ENCODE peak calls at places on chromosomes 16 and 17, in six cellular contexts. E is left lung, N is A549, S is heart left ventricle, Q is lower lobe of right lung, X is HepG2. M is an unnamed sample.

GRCh38 chr17:73983623-73984410 is 219.7 kb upstream of the RPL38 start:
- ATAC-seq in E (no peak), N (no peak), S (no peak), Q (no peak), X (no peak), M (no peak)

GRCh38 chr16:29770250-29770929 is 7.7 kb upstream of the ZG16 start:
- ATAC-seq in E (no peak), N (no peak), S (no peak), Q (no peak), X (no peak), M (no peak)

GRCh38 chr16:17591655-17592405 is 121.1 kb upstream of the XYLT1 start:
- ATAC-seq in E (no peak), N (no peak), S (no peak), Q (no peak), X (no peak), M (no peak)

GRCh38 chr17:39677581-39678339 is 9.5 kb downstream of the PNMT start:
- ATAC-seq in E (peak), N (no peak), S (peak), Q (peak), X (no peak), M (peak)

GRCh38 chr16:57231821-57232350 is 13.2 kb upstream of the ARL2BP start:
- ATAC-seq in E (no peak), N (no peak), S (no peak), Q (no peak), X (no peak), M (no peak)

GRCh38 chr17:30981531-30982519 is 11.0 kb downstream of the RNF135 start:
- ATAC-seq in E (no peak), N (peak), S (no peak), Q (no peak), X (peak), M (no peak)

GRCh38 chr17:20293501-20293900 is 173.8 kb downstream of the LGALS9B start:
- ATAC-seq in E (no peak), N (no peak), S (peak), Q (no peak), X (no peak), M (no peak)

GRCh38 chr17:37521821-37522220 is 32.1 kb downstream of the DUSP14 start:
- ATAC-seq in E (no peak), N (no peak), S (peak), Q (no peak), X (no peak), M (no peak)

GRCh38 chr17:17052462-17053221 is 10.4 kb downstream of the MPRIP start:
- ATAC-seq in E (peak), N (no peak), S (peak), Q (peak), X (peak), M (no peak)

GRCh38 chr17:36127882-36128369 is 24.3 kb downstream of the CCL4 start:
- ATAC-seq in E (no peak), N (no peak), S (no peak), Q (no peak), X (no peak), M (no peak)

GRCh38 chr16:5820472-5820871 is 722.9 kb upstream of the EEF2KMT start:
- ATAC-seq in E (no peak), N (no peak), S (no peak), Q (no peak), X (no peak), M (no peak)

GRCh38 chr16:84863485-84863814 is 43.7 kb downstream of the CRISPLD2 start:
- ATAC-seq in E (no peak), N (no peak), S (no peak), Q (no peak), X (no peak), M (no peak)

GRCh38 chr16:67101683-67102082 is 8.1 kb upstream of the PHAF1 start:
- ATAC-seq in E (no peak), N (no peak), S (no peak), Q (no peak), X (no peak), M (no peak)

GRCh38 chr16:84374160-84374489 is 5.8 kb downstream of the ATP2C2 start:
- ATAC-seq in E (peak), N (no peak), S (no peak), Q (peak), X (no peak), M (no peak)

GRCh38 chr17:13599168-13599577 is 2.6 kb downstream of the HS3ST3A1 start:
- ATAC-seq in E (no peak), N (no peak), S (no peak), Q (no peak), X (no peak), M (no peak)
- H3K4me3 ChIP-seq in E (no peak), N (no peak), S (no peak), Q (no peak), X (no peak), M (peak)

DNA sequence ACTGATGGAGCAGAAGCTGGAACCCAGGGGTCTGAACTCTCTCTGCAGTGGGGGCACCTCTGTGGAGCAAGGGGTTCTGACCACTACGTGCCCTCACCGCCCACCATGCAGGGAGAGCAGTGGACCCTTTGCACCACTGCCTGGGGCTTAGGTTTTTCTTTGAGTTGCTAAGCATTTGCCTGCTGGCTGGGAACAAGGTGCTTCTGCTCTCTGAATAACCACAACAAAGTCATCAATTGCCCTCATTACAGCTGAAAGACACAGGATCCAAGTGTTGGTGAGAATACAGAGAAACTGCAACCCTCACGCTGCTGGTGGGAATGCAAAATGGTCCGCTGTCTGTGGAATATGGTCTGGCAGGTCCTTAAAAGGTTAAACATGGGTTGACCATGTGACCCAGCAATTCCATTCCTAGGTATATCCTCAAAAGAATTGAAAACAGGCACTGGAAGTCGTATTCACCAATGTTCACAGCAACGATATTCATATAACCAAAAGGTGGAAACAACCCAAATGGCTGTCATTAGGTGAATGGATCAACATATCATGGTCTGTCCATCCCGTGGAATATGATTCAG is 22.8 kb downstream of the NLRC3 start:
- ATAC-seq in E (no peak), N (no peak), S (no peak), Q (no peak), X (no peak), M (no peak)
- H3K4me3 ChIP-seq in E (no peak), N (no peak), S (no peak), Q (no peak), X (no peak), M (no peak)

GRCh38 chr17:77144227-77144626 is 3.5 kb downstream of the SEC14L1 start:
- ATAC-seq in E (no peak), N (no peak), S (no peak), Q (no peak), X (no peak), M (no peak)
- H3K4me3 ChIP-seq in E (peak), N (no peak), S (peak), Q (peak), X (no peak), M (no peak)

GRCh38 chr16:86090461-86091170 is 191.7 kb downstream of the IRF8 start:
- ATAC-seq in E (no peak), N (no peak), S (no peak), Q (no peak), X (no peak), M (no peak)

GRCh38 chr16:86089986-86090385 is 191.0 kb downstream of the IRF8 start:
- ATAC-seq in E (no peak), N (no peak), S (no peak), Q (no peak), X (no peak), M (no peak)

GRCh38 chr16:86092586-86093480 is 193.9 kb downstream of the IRF8 start:
- ATAC-seq in E (no peak), N (no peak), S (no peak), Q (no peak), X (no peak), M (no peak)

GRCh38 chr16:86093801-86094750 is 195.1 kb downstream of the IRF8 start:
- ATAC-seq in E (no peak), N (peak), S (no peak), Q (peak), X (peak), M (no peak)

DNA sequence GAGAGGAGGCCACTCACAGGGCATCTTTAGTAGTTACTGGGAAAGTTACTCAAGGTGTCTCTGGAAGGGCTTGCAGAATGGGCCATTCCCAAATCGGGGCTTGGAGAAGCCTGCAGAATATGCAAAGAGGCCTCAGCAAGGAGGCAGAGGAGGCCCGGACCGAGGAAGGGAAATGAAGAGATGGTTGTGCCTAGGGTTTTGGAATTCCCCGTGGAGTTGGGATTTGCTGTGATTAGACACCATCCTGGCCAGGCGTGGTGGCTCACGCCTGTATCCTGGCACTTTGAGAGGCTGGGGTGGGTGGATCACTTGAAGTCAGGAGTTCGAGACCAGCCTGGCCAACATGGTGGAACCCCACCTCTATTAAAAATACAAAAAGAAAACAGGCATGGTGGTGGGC is 193.0 kb downstream of the IRF8 start:
- ATAC-seq in E (no peak), N (no peak), S (no peak), Q (no peak), X (no peak), M (no peak)
- H3K4me3 ChIP-seq in E (no peak), N (no peak), S (no peak), Q (no peak), X (no peak), M (no peak)

GRCh38 chr16:48607056-48607825 is 2.7 kb downstream of the N4BP1 start:
- ATAC-seq in E (peak), N (no peak), S (no peak), Q (peak), X (no peak), M (no peak)
- H3K4me3 ChIP-seq in E (peak), N (no peak), S (peak), Q (peak), X (no peak), M (peak)

DNA sequence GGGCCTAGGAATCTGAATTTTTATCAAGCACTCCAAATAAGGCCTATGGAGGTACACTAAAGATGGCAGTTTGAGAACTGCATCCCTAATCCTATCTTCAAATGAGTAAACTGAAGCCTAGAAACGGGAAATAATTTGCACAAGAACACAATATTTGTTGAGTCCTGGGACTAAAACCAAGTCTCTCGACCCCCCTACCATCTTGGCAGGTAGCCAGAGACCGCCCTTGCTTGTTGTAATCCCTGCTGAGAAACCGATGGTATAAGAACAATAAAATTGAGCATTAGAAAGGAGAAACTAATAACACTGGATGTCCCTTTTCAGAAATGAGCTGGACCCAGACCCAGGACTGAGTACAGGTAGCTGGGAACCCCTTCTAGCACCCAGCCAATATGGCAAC is 24.4 kb downstream of the ADAMTS18 start:
- ATAC-seq in E (no peak), N (no peak), S (no peak), Q (no peak), X (no peak), M (no peak)
- H3K4me3 ChIP-seq in E (no peak), N (no peak), S (no peak), Q (no peak), X (no peak), M (no peak)

GRCh38 chr16:53043986-53044571 is 8.6 kb downstream of the CHD9NB start:
- ATAC-seq in E (peak), N (peak), S (peak), Q (peak), X (peak), M (no peak)
- H3K4me3 ChIP-seq in E (no peak), N (no peak), S (peak), Q (no peak), X (no peak), M (peak)

DNA sequence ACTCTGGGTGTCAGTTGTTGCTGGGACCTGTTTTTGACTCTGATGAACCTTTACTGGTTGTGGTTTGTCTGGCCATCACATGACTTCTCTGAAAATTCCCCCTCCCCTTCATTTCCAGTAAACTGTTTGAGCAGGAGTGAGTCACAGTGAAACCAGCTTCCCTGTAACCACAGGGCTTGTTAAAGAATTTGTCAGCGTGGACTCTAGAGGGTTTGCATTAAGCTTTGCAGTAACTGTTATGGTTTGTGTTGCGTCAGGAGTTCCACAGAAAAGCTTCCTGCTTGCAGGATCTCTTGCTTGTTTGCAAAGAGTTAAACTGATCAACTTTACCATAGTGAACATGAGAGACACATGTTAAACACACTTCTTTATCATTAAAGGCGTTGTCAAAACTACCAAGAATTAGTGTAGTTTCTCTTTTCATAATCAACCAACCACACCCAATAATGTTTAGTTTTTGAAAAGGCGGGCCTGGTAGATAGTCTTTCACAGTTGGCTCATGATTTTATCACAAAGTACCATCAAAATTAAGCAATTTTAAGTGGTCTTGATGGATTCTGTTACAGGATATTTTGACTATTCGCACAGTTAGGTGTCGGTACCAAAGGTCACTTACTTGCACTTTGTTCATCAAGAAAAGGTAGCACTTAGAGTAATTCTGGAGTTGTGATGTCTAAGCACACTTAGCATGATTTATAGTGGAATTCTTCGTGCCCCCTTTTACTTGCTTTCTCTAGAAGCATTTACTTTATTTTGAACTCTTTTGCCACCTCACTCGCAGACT is 79.3 kb downstream of the VMP1 start:
- ATAC-seq in E (peak), N (peak), S (peak), Q (peak), X (peak), M (peak)
- H3K4me3 ChIP-seq in E (no peak), N (no peak), S (peak), Q (peak), X (no peak), M (peak)